ENCODE peak calls at places on chromosomes 16 and 17, in eight cellular contexts. One of them, this sample, is unnamed.

GRCh38 chr17:5607946-5608345 is 23.6 kb upstream of the NLRP1 start:
- DNase-seq in T-helper 1 cell: no peak
- DNase-seq in foreskin melanocyte: no peak
- DNase-seq in stimulated activated CD8-positive, alpha-beta memory T cell treated with anti-CD3 and anti-CD28 coated beads, Interleukin-4, amount 100 ng/mL, for 24 hours: no peak
- DNase-seq in left cardiac atrium: no peak
- DNase-seq in OCI-M1: no peak
- DNase-seq in A172: no peak
- DNase-seq in HS-27A: no peak
- DNase-seq in this sample: no peak

GRCh38 chr17:81961554-81962498 is 839 bp upstream of the NOTUM start:
- DNase-seq in T-helper 1 cell: no peak
- DNase-seq in foreskin melanocyte: no peak
- DNase-seq in stimulated activated CD8-positive, alpha-beta memory T cell treated with anti-CD3 and anti-CD28 coated beads, Interleukin-4, amount 100 ng/mL, for 24 hours: no peak
- DNase-seq in left cardiac atrium: no peak
- DNase-seq in OCI-M1: no peak
- DNase-seq in A172: no peak
- DNase-seq in HS-27A: no peak
- DNase-seq in this sample: no peak

GRCh38 chr17:14355556-14355955 is 54.7 kb downstream of the HS3ST3B1 start:
- DNase-seq in T-helper 1 cell: no peak
- DNase-seq in foreskin melanocyte: no peak
- DNase-seq in stimulated activated CD8-positive, alpha-beta memory T cell treated with anti-CD3 and anti-CD28 coated beads, Interleukin-4, amount 100 ng/mL, for 24 hours: no peak
- DNase-seq in left cardiac atrium: no peak
- DNase-seq in OCI-M1: no peak
- DNase-seq in A172: no peak
- DNase-seq in HS-27A: no peak
- DNase-seq in this sample: no peak

GRCh38 chr17:75783803-75784472 is 668 bp upstream of the UNK start:
- DNase-seq in T-helper 1 cell: no peak
- DNase-seq in foreskin melanocyte: no peak
- DNase-seq in stimulated activated CD8-positive, alpha-beta memory T cell treated with anti-CD3 and anti-CD28 coated beads, Interleukin-4, amount 100 ng/mL, for 24 hours: no peak
- DNase-seq in left cardiac atrium: peak
- DNase-seq in OCI-M1: peak
- DNase-seq in A172: no peak
- DNase-seq in HS-27A: no peak
- DNase-seq in this sample: no peak

GRCh38 chr16:75301804-75302203 is 50.4 kb upstream of the BCAR1 start:
- DNase-seq in T-helper 1 cell: no peak
- DNase-seq in foreskin melanocyte: no peak
- DNase-seq in stimulated activated CD8-positive, alpha-beta memory T cell treated with anti-CD3 and anti-CD28 coated beads, Interleukin-4, amount 100 ng/mL, for 24 hours: no peak
- DNase-seq in left cardiac atrium: no peak
- DNase-seq in OCI-M1: no peak
- DNase-seq in A172: no peak
- DNase-seq in HS-27A: no peak
- DNase-seq in this sample: no peak

GRCh38 chr16:14307623-14308356 is 236.7 kb downstream of the MRTFB start:
- DNase-seq in T-helper 1 cell: no peak
- DNase-seq in foreskin melanocyte: no peak
- DNase-seq in stimulated activated CD8-positive, alpha-beta memory T cell treated with anti-CD3 and anti-CD28 coated beads, Interleukin-4, amount 100 ng/mL, for 24 hours: no peak
- DNase-seq in left cardiac atrium: no peak
- DNase-seq in OCI-M1: peak
- DNase-seq in A172: peak
- DNase-seq in HS-27A: no peak
- DNase-seq in this sample: no peak

GRCh38 chr16:89581045-89581695 is 5.6 kb downstream of the CPNE7 start:
- DNase-seq in T-helper 1 cell: no peak
- DNase-seq in foreskin melanocyte: peak
- DNase-seq in stimulated activated CD8-positive, alpha-beta memory T cell treated with anti-CD3 and anti-CD28 coated beads, Interleukin-4, amount 100 ng/mL, for 24 hours: no peak
- DNase-seq in left cardiac atrium: no peak
- DNase-seq in OCI-M1: no peak
- DNase-seq in A172: peak
- DNase-seq in HS-27A: peak
- DNase-seq in this sample: no peak

GRCh38 chr16:27439273-27440018 is 37.5 kb downstream of the IL21R start:
- DNase-seq in T-helper 1 cell: no peak
- DNase-seq in foreskin melanocyte: no peak
- DNase-seq in stimulated activated CD8-positive, alpha-beta memory T cell treated with anti-CD3 and anti-CD28 coated beads, Interleukin-4, amount 100 ng/mL, for 24 hours: no peak
- DNase-seq in left cardiac atrium: peak
- DNase-seq in OCI-M1: no peak
- DNase-seq in A172: no peak
- DNase-seq in HS-27A: no peak
- DNase-seq in this sample: peak

GRCh38 chr17:69810326-69811035 is 264.5 kb upstream of the KCNJ16 start:
- DNase-seq in T-helper 1 cell: no peak
- DNase-seq in foreskin melanocyte: no peak
- DNase-seq in stimulated activated CD8-positive, alpha-beta memory T cell treated with anti-CD3 and anti-CD28 coated beads, Interleukin-4, amount 100 ng/mL, for 24 hours: no peak
- DNase-seq in left cardiac atrium: no peak
- DNase-seq in OCI-M1: no peak
- DNase-seq in A172: no peak
- DNase-seq in HS-27A: no peak
- DNase-seq in this sample: no peak

GRCh38 chr16:5905935-5906334 is 808.3 kb upstream of the EEF2KMT start:
- DNase-seq in T-helper 1 cell: no peak
- DNase-seq in foreskin melanocyte: no peak
- DNase-seq in stimulated activated CD8-positive, alpha-beta memory T cell treated with anti-CD3 and anti-CD28 coated beads, Interleukin-4, amount 100 ng/mL, for 24 hours: no peak
- DNase-seq in left cardiac atrium: no peak
- DNase-seq in OCI-M1: no peak
- DNase-seq in A172: no peak
- DNase-seq in HS-27A: no peak
- DNase-seq in this sample: no peak

GRCh38 chr17:79843475-79843916 is 4.3 kb upstream of the CBX4 start:
- DNase-seq in T-helper 1 cell: no peak
- DNase-seq in foreskin melanocyte: no peak
- DNase-seq in stimulated activated CD8-positive, alpha-beta memory T cell treated with anti-CD3 and anti-CD28 coated beads, Interleukin-4, amount 100 ng/mL, for 24 hours: no peak
- DNase-seq in left cardiac atrium: no peak
- DNase-seq in OCI-M1: peak
- DNase-seq in A172: no peak
- DNase-seq in HS-27A: no peak
- DNase-seq in this sample: no peak

GRCh38 chr17:44081681-44082080 is 11.1 kb downstream of the G6PC3 start:
- DNase-seq in T-helper 1 cell: no peak
- DNase-seq in foreskin melanocyte: no peak
- DNase-seq in stimulated activated CD8-positive, alpha-beta memory T cell treated with anti-CD3 and anti-CD28 coated beads, Interleukin-4, amount 100 ng/mL, for 24 hours: no peak
- DNase-seq in left cardiac atrium: no peak
- DNase-seq in OCI-M1: no peak
- DNase-seq in A172: peak
- DNase-seq in HS-27A: no peak
- DNase-seq in this sample: no peak

GRCh38 chr17:46777943-46778915 is 40.3 kb downstream of the WNT3 start:
- DNase-seq in T-helper 1 cell: no peak
- DNase-seq in foreskin melanocyte: no peak
- DNase-seq in stimulated activated CD8-positive, alpha-beta memory T cell treated with anti-CD3 and anti-CD28 coated beads, Interleukin-4, amount 100 ng/mL, for 24 hours: no peak
- DNase-seq in left cardiac atrium: no peak
- DNase-seq in OCI-M1: peak
- DNase-seq in A172: no peak
- DNase-seq in HS-27A: no peak
- DNase-seq in this sample: no peak

GRCh38 chr16:68252383-68252782 is 7.2 kb downstream of the PLA2G15 start:
- DNase-seq in T-helper 1 cell: no peak
- DNase-seq in foreskin melanocyte: no peak
- DNase-seq in stimulated activated CD8-positive, alpha-beta memory T cell treated with anti-CD3 and anti-CD28 coated beads, Interleukin-4, amount 100 ng/mL, for 24 hours: no peak
- DNase-seq in left cardiac atrium: no peak
- DNase-seq in OCI-M1: no peak
- DNase-seq in A172: no peak
- DNase-seq in HS-27A: no peak
- DNase-seq in this sample: no peak

GRCh38 chr17:45149669-45150603 is 1.7 kb downstream of the HEXIM1 start:
- DNase-seq in T-helper 1 cell: no peak
- DNase-seq in foreskin melanocyte: peak
- DNase-seq in stimulated activated CD8-positive, alpha-beta memory T cell treated with anti-CD3 and anti-CD28 coated beads, Interleukin-4, amount 100 ng/mL, for 24 hours: no peak
- DNase-seq in left cardiac atrium: peak
- DNase-seq in OCI-M1: peak
- DNase-seq in A172: peak
- DNase-seq in HS-27A: no peak
- DNase-seq in this sample: peak

GRCh38 chr16:31875112-31875803 is 1.7 kb downstream of the ZNF267 start:
- DNase-seq in T-helper 1 cell: no peak
- DNase-seq in foreskin melanocyte: peak
- DNase-seq in stimulated activated CD8-positive, alpha-beta memory T cell treated with anti-CD3 and anti-CD28 coated beads, Interleukin-4, amount 100 ng/mL, for 24 hours: no peak
- DNase-seq in left cardiac atrium: no peak
- DNase-seq in OCI-M1: peak
- DNase-seq in A172: peak
- DNase-seq in HS-27A: no peak
- DNase-seq in this sample: no peak